ENCODE peak calls at places on chromosomes 3 and 15, in eight cellular contexts. A, N, L, W, G, U, S and O are unnamed samples.
A peak's percentile ranks its signal among the peaks of the same experiment; 100 is the strongest.

GRCh38 chr15:84840741-84841429 is 23.7 kb downstream of the ALPK3 start:
- DNase-seq in A (no peak), N (peak; percentile 88), L (peak; percentile 61), W (no peak), G (no peak), U (peak; percentile 93), S (peak; percentile 82), O (no peak)

GRCh38 chr3:39112113-39112512 is 4.6 kb downstream of the TTC21A start:
- DNase-seq in A (no peak), N (no peak), L (no peak), W (no peak), G (no peak), U (no peak), S (no peak), O (no peak)

GRCh38 chr3:121411554-121411953 is 134.2 kb downstream of the POLQ start:
- DNase-seq in A (no peak), N (peak; percentile 17), L (no peak), W (no peak), G (no peak), U (no peak), S (no peak), O (no peak)

GRCh38 chr15:88375234-88375926 is 91.8 kb downstream of the MRPL46 start:
- DNase-seq in A (peak; percentile 38), N (peak; percentile 90), L (no peak), W (peak; percentile 8), G (no peak), U (no peak), S (no peak), O (no peak)

GRCh38 chr15:59825926-59826325 is 136.8 kb upstream of the BNIP2 start:
- DNase-seq in A (no peak), N (no peak), L (no peak), W (no peak), G (no peak), U (no peak), S (no peak), O (no peak)

GRCh38 chr3:33355611-33356010 is 78.4 kb downstream of the FBXL2 start:
- DNase-seq in A (no peak), N (peak; percentile 83), L (no peak), W (no peak), G (no peak), U (no peak), S (peak; percentile 41), O (no peak)

GRCh38 chr15:34241376-34242350 is 16.8 kb downstream of the EMC4 start:
- DNase-seq in A (peak; percentile 59), N (peak; percentile 63), L (peak; percentile 54), W (peak; percentile 43), G (peak; percentile 20), U (no peak), S (peak; percentile 53), O (no peak)

GRCh38 chr3:14329116-14329830 is 73.1 kb upstream of the SLC6A6 start:
- DNase-seq in A (peak; percentile 81), N (peak; percentile 39), L (peak; percentile 82), W (peak; percentile 90), G (no peak), U (no peak), S (peak; percentile 83), O (no peak)

GRCh38 chr15:29268706-29269484 is 727 bp downstream of the NSMCE3 start:
- DNase-seq in A (peak; percentile 13), N (peak; percentile 73), L (peak; percentile 56), W (peak; percentile 57), G (peak; percentile 8), U (peak; percentile 59), S (peak; percentile 32), O (peak; percentile 7)

GRCh38 chr15:87828608-87829007 is 427.9 kb downstream of the NTRK3 start:
- DNase-seq in A (no peak), N (no peak), L (no peak), W (no peak), G (no peak), U (no peak), S (no peak), O (no peak)

GRCh38 chr15:90035095-90035834 is 34.1 kb downstream of the ZNF710 start:
- DNase-seq in A (no peak), N (no peak), L (peak; percentile 93), W (no peak), G (no peak), U (peak; percentile 75), S (peak; percentile 52), O (no peak)

GRCh38 chr15:92681141-92681622 is 25.6 kb upstream of the FAM174B start:
- DNase-seq in A (no peak), N (peak; percentile 90), L (no peak), W (no peak), G (no peak), U (no peak), S (peak; percentile 90), O (no peak)

GRCh38 chr15:98951004-98951403 is 56.6 kb downstream of the PGPEP1L start:
- DNase-seq in A (no peak), N (no peak), L (no peak), W (no peak), G (no peak), U (no peak), S (no peak), O (no peak)

GRCh38 chr3:54146383-54147239 is 24.3 kb downstream of the CACNA2D3 start:
- DNase-seq in A (peak; percentile 79), N (peak; percentile 44), L (peak; percentile 69), W (peak; percentile 85), G (peak; percentile 66), U (peak; percentile 85), S (no peak), O (no peak)

GRCh38 chr15:93072440-93073394 is 16.3 kb downstream of the RGMA start:
- DNase-seq in A (peak; percentile 97), N (peak; percentile 51), L (peak; percentile 79), W (peak; percentile 96), G (peak; percentile 86), U (peak; percentile 94), S (peak; percentile 41), O (no peak)

GRCh38 chr3:4720316-4721075 is 227.3 kb downstream of the ITPR1 start:
- DNase-seq in A (peak; percentile 57), N (peak; percentile 84), L (peak; percentile 18), W (peak; percentile 67), G (no peak), U (peak; percentile 57), S (peak; percentile 78), O (no peak)

GRCh38 chr3:158773845-158774542 is 27.9 kb upstream of the MFSD1 start:
- DNase-seq in A (no peak), N (no peak), L (no peak), W (no peak), G (no peak), U (no peak), S (peak; percentile 89), O (no peak)

GRCh38 chr3:67461667-67462142 is 192.7 kb downstream of the SUCLG2 start:
- DNase-seq in A (no peak), N (peak; percentile 10), L (no peak), W (no peak), G (peak; percentile 53), U (peak; percentile 49), S (peak; percentile 57), O (no peak)

GRCh38 chr15:35448294-35448693 is 97.7 kb downstream of the DPH6 start:
- DNase-seq in A (no peak), N (no peak), L (no peak), W (no peak), G (no peak), U (no peak), S (peak; percentile 68), O (no peak)

GRCh38 chr3:155244206-155244605 is 49.3 kb downstream of the STRIT1 start:
- DNase-seq in A (no peak), N (peak; percentile 10), L (no peak), W (no peak), G (peak; percentile 5), U (no peak), S (no peak), O (no peak)

GRCh38 chr3:12235691-12236090 is 53.2 kb upstream of the PPARG start:
- DNase-seq in A (no peak), N (peak; percentile 44), L (peak; percentile 2), W (no peak), G (no peak), U (no peak), S (peak; percentile 48), O (no peak)

GRCh38 chr3:44136421-44136820 is 105.3 kb upstream of the TOPAZ1 start:
- DNase-seq in A (peak; percentile 61), N (peak; percentile 27), L (no peak), W (peak; percentile 43), G (no peak), U (no peak), S (peak; percentile 11), O (no peak)

GRCh38 chr3:53150247-53151085 is 10.5 kb upstream of the PRKCD start:
- DNase-seq in A (no peak), N (peak; percentile 83), L (no peak), W (no peak), G (no peak), U (peak; percentile 67), S (peak; percentile 31), O (no peak)

GRCh38 chr3:20141841-20142240 is 44.2 kb downstream of the SGO1 start:
- DNase-seq in A (peak; percentile 72), N (peak; percentile 4), L (no peak), W (peak; percentile 95), G (peak; percentile 9), U (peak; percentile 70), S (peak; percentile 73), O (no peak)

GRCh38 chr15:57353317-57353804 is 22.9 kb upstream of the CGNL1 start:
- DNase-seq in A (no peak), N (no peak), L (no peak), W (no peak), G (no peak), U (no peak), S (no peak), O (no peak)

GRCh38 chr3:126517291-126517951 is at the start of gene UROC1:
- DNase-seq in A (no peak), N (no peak), L (no peak), W (no peak), G (no peak), U (peak; percentile 44), S (no peak), O (no peak)

GRCh38 chr3:62577153-62577552 is 203.8 kb upstream of the FEZF2 start:
- DNase-seq in A (no peak), N (no peak), L (no peak), W (no peak), G (no peak), U (no peak), S (peak; percentile 53), O (no peak)

GRCh38 chr3:131731709-131732108 is 228.9 kb upstream of the MRPL3 start:
- DNase-seq in A (no peak), N (no peak), L (no peak), W (no peak), G (no peak), U (no peak), S (no peak), O (no peak)

GRCh38 chr3:60610441-60611112 is 640.7 kb downstream of the FHIT start:
- DNase-seq in A (no peak), N (peak; percentile 98), L (no peak), W (no peak), G (no peak), U (peak; percentile 85), S (peak; percentile 48), O (no peak)

GRCh38 chr3:128297401-128298138 is 144.3 kb downstream of the EEFSEC start:
- DNase-seq in A (no peak), N (peak; percentile 75), L (peak; percentile 42), W (no peak), G (no peak), U (no peak), S (no peak), O (no peak)

GRCh38 chr15:40927497-40928346 is 1.4 kb upstream of the DLL4 start:
- DNase-seq in A (no peak), N (peak; percentile 24), L (peak; percentile 74), W (no peak), G (no peak), U (no peak), S (no peak), O (no peak)

GRCh38 chr15:62141643-62142588 is 23.2 kb downstream of the C2CD4B start:
- DNase-seq in A (no peak), N (no peak), L (no peak), W (no peak), G (no peak), U (no peak), S (peak; percentile 15), O (no peak)

GRCh38 chr15:76391847-76392246 is 55.3 kb downstream of the ISL2 start:
- DNase-seq in A (no peak), N (peak; percentile 3), L (no peak), W (no peak), G (no peak), U (no peak), S (no peak), O (no peak)

GRCh38 chr3:50520849-50521248 is 17.4 kb upstream of the CACNA2D2 start:
- DNase-seq in A (no peak), N (no peak), L (no peak), W (no peak), G (peak; percentile 34), U (no peak), S (no peak), O (no peak)